ENCODE peak calls at places on chromosomes 12 and 14, in five cellular contexts. I is A549, X is K562, H is SK-N-SH, P is GM12878. Z is an unnamed sample.

GRCh38 chr14:75609606-75610476 is 31.4 kb downstream of the FLVCR2 start:
- DNase-seq in I (no peak), X (no peak), H (no peak), P (no peak), Z (no peak)

GRCh38 chr14:95524706-95525512 is 8.5 kb upstream of the SYNE3 start:
- DNase-seq in I (no peak), X (no peak), H (no peak), P (no peak), Z (peak; percentile 71)

GRCh38 chr12:118436002-118436724 is 59.8 kb downstream of the SUDS3 start:
- DNase-seq in I (peak; percentile 27), X (peak; percentile 14), H (peak; percentile 27), P (no peak), Z (no peak)

GRCh38 chr12:76611533-76611932 is 52.0 kb upstream of the OSBPL8 start:
- DNase-seq in I (peak; percentile 57), X (no peak), H (no peak), P (no peak), Z (peak; percentile 93)

GRCh38 chr12:131222271-131223139 is 268.8 kb downstream of the ADGRD1 start:
- DNase-seq in I (no peak), X (no peak), H (no peak), P (peak; percentile 75), Z (no peak)

GRCh38 chr14:32224731-32225377 is 21.8 kb upstream of the RNU6-8 start:
- DNase-seq in I (peak; percentile 52), X (peak; percentile 23), H (peak; percentile 80), P (no peak), Z (peak; percentile 54)

GRCh38 chr12:113439606-113440030 is 17.4 kb downstream of the SDSL start:
- DNase-seq in I (peak; percentile 60), X (peak; percentile 77), H (peak; percentile 80), P (no peak), Z (peak; percentile 31)

GRCh38 chr14:85799668-85800067 is 269.7 kb downstream of the FLRT2 start:
- DNase-seq in I (no peak), X (no peak), H (no peak), P (no peak), Z (no peak)

GRCh38 chr12:68102163-68102562 is 57.4 kb downstream of the IFNG start:
- DNase-seq in I (no peak), X (no peak), H (no peak), P (no peak), Z (no peak)

GRCh38 chr12:39451977-39452376 is 9.1 kb upstream of the KIF21A start:
- DNase-seq in I (no peak), X (no peak), H (no peak), P (no peak), Z (no peak)

GRCh38 chr12:47419500-47419899 is 286.3 kb downstream of the RPAP3 start:
- DNase-seq in I (no peak), X (no peak), H (no peak), P (no peak), Z (peak; percentile 79)

GRCh38 chr14:43408472-43408871 is 1098.6 kb downstream of the FSCB start:
- DNase-seq in I (no peak), X (no peak), H (no peak), P (no peak), Z (no peak)

GRCh38 chr12:76018672-76019071 is 12.9 kb downstream of the PHLDA1 start:
- DNase-seq in I (no peak), X (no peak), H (no peak), P (no peak), Z (no peak)

GRCh38 chr12:5232291-5232690 is 188.6 kb downstream of the KCNA5 start:
- DNase-seq in I (no peak), X (no peak), H (no peak), P (no peak), Z (peak; percentile 64)

GRCh38 chr14:22553445-22553844 is 35.6 kb downstream of the DAD1 start:
- DNase-seq in I (no peak), X (no peak), H (no peak), P (no peak), Z (no peak)

GRCh38 chr14:53954551-53955233 is 1.9 kb downstream of the BMP4 start:
- DNase-seq in I (peak; percentile 21), X (no peak), H (no peak), P (no peak), Z (peak; percentile 36)

GRCh38 chr14:39957987-39958386 is 525.8 kb upstream of the FBXO33 start:
- DNase-seq in I (no peak), X (no peak), H (no peak), P (no peak), Z (no peak)

GRCh38 chr12:87991483-87991882 is 37.7 kb downstream of the C12orf50 start:
- DNase-seq in I (no peak), X (no peak), H (no peak), P (no peak), Z (no peak)

GRCh38 chr14:61326847-61327246 is 5.5 kb downstream of the PRKCH start:
- DNase-seq in I (no peak), X (no peak), H (peak; percentile 28), P (no peak), Z (no peak)

GRCh38 chr14:42224053-42224888 is 617.6 kb downstream of the LRFN5 start:
- DNase-seq in I (peak; percentile 65), X (peak; percentile 9), H (peak; percentile 11), P (peak; percentile 5), Z (peak; percentile 68)

GRCh38 chr14:52007637-52008036 is 18.3 kb downstream of the RTRAF start:
- DNase-seq in I (no peak), X (no peak), H (no peak), P (no peak), Z (no peak)

GRCh38 chr12:32586390-32586789 is 92.7 kb upstream of the DNM1L start:
- DNase-seq in I (no peak), X (no peak), H (no peak), P (no peak), Z (peak; percentile 54)

GRCh38 chr12:117352883-117353282 is 8.5 kb downstream of the NOS1 start:
- DNase-seq in I (no peak), X (no peak), H (no peak), P (no peak), Z (no peak)

GRCh38 chr12:28427046-28427445 is 236.8 kb downstream of the CCDC91 start:
- DNase-seq in I (no peak), X (no peak), H (no peak), P (no peak), Z (no peak)

GRCh38 chr14:75831455-75831854 is 150.3 kb downstream of the TGFB3 start:
- DNase-seq in I (peak; percentile 5), X (peak; percentile 50), H (no peak), P (no peak), Z (peak; percentile 76)

GRCh38 chr14:77026930-77027537 is 1.5 kb downstream of the IRF2BPL start:
- DNase-seq in I (peak; percentile 69), X (peak; percentile 37), H (peak; percentile 72), P (no peak), Z (peak; percentile 54)

GRCh38 chr12:24561411-24561871 is 387.5 kb downstream of the BCAT1 start:
- DNase-seq in I (no peak), X (no peak), H (no peak), P (no peak), Z (peak; percentile 65)

GRCh38 chr12:127393896-127394295 is 873.1 kb upstream of the TMEM132C start:
- DNase-seq in I (no peak), X (no peak), H (no peak), P (no peak), Z (peak; percentile 76)

GRCh38 chr12:107130830-107131760 is 37.7 kb upstream of the CRY1 start:
- DNase-seq in I (no peak), X (no peak), H (peak; percentile 58), P (no peak), Z (no peak)

GRCh38 chr12:12927211-12928079 is 24.5 kb downstream of the GPRC5D start:
- DNase-seq in I (peak; percentile 96), X (peak; percentile 80), H (peak; percentile 66), P (peak; percentile 28), Z (peak; percentile 45)

GRCh38 chr14:78029471-78030372 is 140.5 kb upstream of the NRXN3 start:
- DNase-seq in I (no peak), X (peak; percentile 11), H (no peak), P (no peak), Z (no peak)

GRCh38 chr12:55126106-55126505 is at the start of gene OR9K2:
- DNase-seq in I (no peak), X (no peak), H (no peak), P (no peak), Z (no peak)

GRCh38 chr14:93375673-93376156 is 28.7 kb downstream of the COX8C start:
- DNase-seq in I (no peak), X (no peak), H (no peak), P (peak; percentile 86), Z (no peak)

GRCh38 chr14:91980157-91980556 is 32.7 kb upstream of the FBLN5 start:
- DNase-seq in I (peak; percentile 76), X (peak; percentile 11), H (no peak), P (peak; percentile 16), Z (peak; percentile 96)
- TF ChIP-seq RCOR1 in I (no peak), X (no peak), H (no peak), P (no peak), Z (no peak)

GRCh38 chr12:94080684-94081009 is 67.7 kb upstream of the PLXNC1 start:
- DNase-seq in I (no peak), X (no peak), H (no peak), P (no peak), Z (no peak)
- TF ChIP-seq RCOR1 in I (no peak), X (no peak), H (no peak), P (no peak), Z (no peak)

DNA sequence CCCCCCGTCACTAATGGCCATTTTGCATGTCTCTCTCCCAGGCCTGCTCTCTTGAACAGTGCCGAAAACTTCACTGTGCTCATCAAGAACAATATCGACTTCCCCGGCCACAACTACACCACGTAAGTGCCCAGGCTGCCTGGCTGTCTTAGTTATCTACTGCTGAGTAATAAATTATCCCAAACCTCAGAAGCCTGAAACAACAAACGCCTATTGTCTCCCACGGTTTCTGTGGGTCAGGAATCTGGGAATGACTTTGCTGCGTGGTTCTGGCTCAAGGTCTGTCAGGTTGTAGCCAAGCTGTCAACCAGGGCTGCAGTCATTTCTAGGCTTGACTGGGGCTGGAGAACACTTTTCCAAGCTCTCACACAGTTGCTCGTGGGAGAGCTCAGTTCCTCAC is 32.6 kb downstream of the P2RX7 start:
- DNase-seq in I (no peak), X (no peak), H (no peak), P (no peak), Z (no peak)
- TF ChIP-seq RCOR1 in I (no peak), X (no peak), H (no peak), P (no peak), Z (no peak)

GRCh38 chr14:37585971-37586759 is 8.9 kb downstream of the FOXA1 start:
- DNase-seq in I (no peak), X (no peak), H (no peak), P (no peak), Z (no peak)

GRCh38 chr14:37586783-37587428 is 8.1 kb downstream of the FOXA1 start:
- DNase-seq in I (no peak), X (no peak), H (no peak), P (no peak), Z (no peak)

GRCh38 chr14:37583358-37584210 is 11.5 kb downstream of the FOXA1 start:
- DNase-seq in I (peak; percentile 55), X (no peak), H (no peak), P (no peak), Z (no peak)

GRCh38 chr14:37584211-37585100 is 10.6 kb downstream of the FOXA1 start:
- DNase-seq in I (no peak), X (no peak), H (no peak), P (no peak), Z (no peak)

GRCh38 chr14:37585101-37585479 is 10.0 kb downstream of the FOXA1 start:
- DNase-seq in I (no peak), X (no peak), H (no peak), P (no peak), Z (no peak)
- TF ChIP-seq RCOR1 in I (no peak), X (no peak), H (no peak), P (no peak), Z (no peak)